ENCODE peak calls at places on chromosome X, in four cellular contexts. One of them, this sample, is unnamed.

GRCh38 chrX:1351981-1352714 is 15.6 kb downstream of the IL3RA start:
- DNase-seq in K562: no peak
- DNase-seq in BJ: no peak
- DNase-seq in upper lobe of right lung: no peak
- DNase-seq in this sample: no peak

GRCh38 chrX:40090050-40090804 is 7.5 kb downstream of the BCOR start:
- DNase-seq in K562: peak
- DNase-seq in BJ: no peak
- DNase-seq in upper lobe of right lung: peak
- DNase-seq in this sample: no peak

GRCh38 chrX:33808636-33809035 is 323.5 kb downstream of the FAM47A start:
- DNase-seq in K562: no peak
- DNase-seq in BJ: no peak
- DNase-seq in upper lobe of right lung: no peak
- DNase-seq in this sample: no peak

GRCh38 chrX:11193035-11193469 is 81.9 kb downstream of the HCCS start:
- DNase-seq in K562: no peak
- DNase-seq in BJ: no peak
- DNase-seq in upper lobe of right lung: no peak
- DNase-seq in this sample: no peak

GRCh38 chrX:119729408-119730201 is 28.8 kb upstream of the SOWAHD start:
- DNase-seq in K562: peak
- DNase-seq in BJ: no peak
- DNase-seq in upper lobe of right lung: peak
- DNase-seq in this sample: peak

GRCh38 chrX:154735695-154736393 is 15.0 kb downstream of the GAB3 start:
- DNase-seq in K562: no peak
- DNase-seq in BJ: no peak
- DNase-seq in upper lobe of right lung: peak
- DNase-seq in this sample: no peak

GRCh38 chrX:16708016-16708415 is 4.5 kb downstream of the CTPS2 start:
- DNase-seq in K562: no peak
- DNase-seq in BJ: no peak
- DNase-seq in upper lobe of right lung: no peak
- DNase-seq in this sample: no peak

GRCh38 chrX:22300130-22300529 is 27.4 kb downstream of the CBLL2 start:
- DNase-seq in K562: no peak
- DNase-seq in BJ: peak
- DNase-seq in upper lobe of right lung: no peak
- DNase-seq in this sample: peak

GRCh38 chrX:40174594-40175415 is 77.0 kb upstream of the BCOR start:
- DNase-seq in K562: no peak
- DNase-seq in BJ: no peak
- DNase-seq in upper lobe of right lung: peak
- DNase-seq in this sample: no peak

DNA sequence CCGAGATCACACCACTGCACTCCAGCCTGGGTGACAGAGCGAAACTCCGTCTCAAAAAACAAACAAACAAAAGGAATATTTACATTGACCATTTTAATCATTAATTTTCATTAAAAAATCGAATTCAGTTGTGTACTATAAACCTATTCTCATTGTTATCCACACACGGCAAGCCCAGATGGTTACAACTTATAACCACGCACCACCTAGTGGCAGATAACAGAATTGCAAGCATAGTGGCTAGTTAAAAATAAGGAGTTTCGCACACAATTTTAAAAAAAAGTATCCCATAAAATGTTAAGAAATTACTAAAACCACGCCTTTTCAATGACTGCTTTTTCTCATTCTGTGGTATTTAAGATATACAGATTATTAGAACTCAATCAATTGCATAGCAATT is 25.4 kb downstream of the MBNL3 start:
- DNase-seq in K562: peak
- DNase-seq in BJ: no peak
- DNase-seq in upper lobe of right lung: no peak
- DNase-seq in this sample: no peak
- TF ChIP-seq CTCF in K562: peak
- TF ChIP-seq CTCF in BJ: peak
- TF ChIP-seq CTCF in upper lobe of right lung: peak
- TF ChIP-seq CTCF in this sample: peak

DNA sequence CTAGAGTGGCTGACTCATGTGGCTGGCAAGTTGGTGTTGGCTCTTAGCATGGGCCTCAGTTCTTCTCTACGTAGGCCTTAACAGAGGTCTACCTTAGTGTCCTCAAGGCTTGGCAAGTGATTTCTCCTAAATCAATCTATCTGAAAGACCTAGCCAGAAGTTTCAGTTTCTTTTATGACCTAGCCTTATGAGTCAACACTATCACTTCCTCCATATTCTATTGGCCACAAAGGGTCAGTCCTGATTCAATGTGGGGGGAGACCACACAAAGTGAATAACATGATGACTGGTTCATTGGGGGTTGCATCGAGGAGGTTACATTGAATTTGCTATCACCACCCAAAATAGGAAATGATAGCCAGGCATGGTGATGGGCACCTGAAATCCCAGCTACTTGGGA is 5.8 kb upstream of the NRK start:
- DNase-seq in K562: no peak
- DNase-seq in BJ: no peak
- DNase-seq in upper lobe of right lung: no peak
- DNase-seq in this sample: no peak
- H3K4me3 ChIP-seq in K562: no peak
- H3K4me3 ChIP-seq in BJ: no peak
- H3K4me3 ChIP-seq in upper lobe of right lung: no peak
- H3K4me3 ChIP-seq in this sample: no peak

GRCh38 chrX:139199945-139200344 is 330.6 kb upstream of the F9 start:
- DNase-seq in K562: peak
- DNase-seq in BJ: no peak
- DNase-seq in upper lobe of right lung: no peak
- DNase-seq in this sample: no peak

GRCh38 chrX:139201924-139202323 is 328.6 kb upstream of the F9 start:
- DNase-seq in K562: no peak
- DNase-seq in BJ: no peak
- DNase-seq in upper lobe of right lung: no peak
- DNase-seq in this sample: no peak

GRCh38 chrX:139200346-139200745 is 330.2 kb upstream of the F9 start:
- DNase-seq in K562: no peak
- DNase-seq in BJ: no peak
- DNase-seq in upper lobe of right lung: no peak
- DNase-seq in this sample: no peak

GRCh38 chrX:139198936-139199335 is 331.6 kb upstream of the F9 start:
- DNase-seq in K562: no peak
- DNase-seq in BJ: no peak
- DNase-seq in upper lobe of right lung: no peak
- DNase-seq in this sample: no peak

DNA sequence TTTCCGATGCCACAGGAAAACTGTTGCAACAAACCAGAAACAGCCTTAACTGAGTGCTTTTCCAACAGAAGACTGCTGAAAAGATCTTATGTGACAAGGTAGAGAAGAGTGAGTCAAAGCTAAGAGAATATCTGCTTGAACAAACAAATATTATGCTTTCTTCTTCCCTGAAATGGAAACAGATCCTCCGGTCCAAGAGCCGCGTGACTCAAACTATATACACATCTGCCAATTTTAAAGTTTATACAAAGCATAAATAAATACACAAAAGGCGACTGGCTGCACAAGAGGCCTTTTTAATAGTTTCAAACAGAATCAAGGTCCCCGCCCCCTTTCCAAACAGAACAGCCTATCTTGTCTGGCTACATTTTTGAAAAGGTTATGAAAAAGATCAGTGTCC is 329.7 kb upstream of the F9 start:
- DNase-seq in K562: no peak
- DNase-seq in BJ: no peak
- DNase-seq in upper lobe of right lung: no peak
- DNase-seq in this sample: no peak
- TF ChIP-seq CTCF in K562: no peak
- TF ChIP-seq CTCF in BJ: no peak
- TF ChIP-seq CTCF in upper lobe of right lung: no peak
- TF ChIP-seq CTCF in this sample: no peak

DNA sequence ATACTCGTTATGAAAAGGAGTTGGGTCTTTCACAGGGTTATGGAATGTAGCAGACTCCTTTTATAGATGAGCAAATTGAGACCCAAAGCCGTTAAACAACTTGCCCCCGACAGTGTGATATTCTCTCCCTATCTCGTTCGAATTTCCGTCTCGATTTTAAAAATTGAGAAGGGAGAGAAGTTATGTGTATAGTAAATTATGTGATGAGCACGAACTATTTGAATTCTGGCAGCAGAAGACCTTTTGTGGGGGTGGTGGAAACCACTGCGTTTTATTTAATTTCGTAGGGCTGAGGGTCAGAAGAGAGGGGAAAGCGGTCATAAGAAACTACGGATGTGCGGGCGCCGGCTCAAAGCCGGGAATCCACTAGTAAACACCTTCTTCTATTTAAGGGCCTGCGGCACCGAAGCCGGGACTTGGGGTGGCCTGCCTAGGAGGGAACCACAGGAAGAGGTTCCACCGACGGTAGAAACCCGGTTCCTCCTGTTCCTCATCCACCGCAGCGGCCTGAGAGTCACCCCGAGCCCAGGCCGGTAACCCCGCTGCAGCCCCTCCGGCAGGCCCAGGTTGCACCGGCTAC is 1.5 kb upstream of the DDX3X start:
- DNase-seq in K562: no peak
- DNase-seq in BJ: no peak
- DNase-seq in upper lobe of right lung: no peak
- DNase-seq in this sample: no peak
- H3K4me3 ChIP-seq in K562: peak
- H3K4me3 ChIP-seq in BJ: peak
- H3K4me3 ChIP-seq in upper lobe of right lung: peak
- H3K4me3 ChIP-seq in this sample: peak

GRCh38 chrX:141936080-141936479 is 32.4 kb downstream of the MAGEC1 start:
- DNase-seq in K562: no peak
- DNase-seq in BJ: no peak
- DNase-seq in upper lobe of right lung: no peak
- DNase-seq in this sample: no peak
- TF ChIP-seq CTCF in K562: no peak
- TF ChIP-seq CTCF in BJ: peak
- TF ChIP-seq CTCF in upper lobe of right lung: no peak
- TF ChIP-seq CTCF in this sample: no peak

GRCh38 chrX:101191217-101191750 is 28.3 kb upstream of the DRP2 start:
- DNase-seq in K562: peak
- DNase-seq in BJ: no peak
- DNase-seq in upper lobe of right lung: peak
- DNase-seq in this sample: no peak
- H3K4me3 ChIP-seq in K562: peak
- H3K4me3 ChIP-seq in BJ: no peak
- H3K4me3 ChIP-seq in upper lobe of right lung: peak
- H3K4me3 ChIP-seq in this sample: peak

DNA sequence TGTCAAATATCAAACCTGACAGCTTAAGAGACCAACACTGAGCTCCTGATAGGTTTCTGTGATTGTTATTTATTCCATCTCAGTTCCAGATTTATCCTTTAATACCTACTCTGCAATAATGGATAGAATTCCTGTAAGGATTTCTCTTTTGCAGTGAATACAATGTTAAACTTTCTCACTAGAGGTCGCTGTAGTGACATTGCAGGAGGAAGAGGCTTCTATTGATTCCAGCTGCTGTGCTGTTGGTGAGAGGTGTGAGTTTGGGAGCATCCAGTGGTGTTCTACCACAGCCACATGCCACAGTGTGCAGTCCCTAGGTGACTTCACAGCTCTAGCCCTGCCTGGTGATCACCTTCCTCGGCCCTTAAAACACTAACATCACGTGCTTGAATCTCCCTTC is 34.6 kb upstream of the DCAF8L2 start:
- DNase-seq in K562: no peak
- DNase-seq in BJ: no peak
- DNase-seq in upper lobe of right lung: no peak
- DNase-seq in this sample: no peak
- TF ChIP-seq CTCF in K562: no peak
- TF ChIP-seq CTCF in BJ: no peak
- TF ChIP-seq CTCF in upper lobe of right lung: peak
- TF ChIP-seq CTCF in this sample: no peak

DNA sequence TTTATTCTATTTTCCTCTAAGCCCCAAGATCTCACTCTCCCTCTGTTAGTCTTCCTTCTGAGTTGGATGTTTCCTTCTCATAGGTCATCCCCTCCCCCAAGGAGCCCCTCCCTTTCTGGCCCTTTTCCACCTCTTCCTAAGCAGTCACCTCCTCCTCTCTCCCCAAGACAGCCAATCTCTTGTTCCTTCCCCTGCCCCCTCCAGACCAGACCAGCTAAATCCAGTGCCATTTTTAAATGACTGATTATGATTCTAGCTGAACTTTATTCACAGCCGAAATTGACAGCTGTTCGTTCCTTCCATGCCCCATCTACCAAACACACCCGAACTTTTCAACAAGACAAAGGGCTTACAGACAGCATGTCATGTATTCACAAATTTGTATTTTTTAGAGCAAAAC is 1.9 kb downstream of the SPIN2A start:
- DNase-seq in K562: peak
- DNase-seq in BJ: no peak
- DNase-seq in upper lobe of right lung: no peak
- DNase-seq in this sample: no peak
- H3K4me3 ChIP-seq in K562: no peak
- H3K4me3 ChIP-seq in BJ: no peak
- H3K4me3 ChIP-seq in upper lobe of right lung: no peak
- H3K4me3 ChIP-seq in this sample: no peak

DNA sequence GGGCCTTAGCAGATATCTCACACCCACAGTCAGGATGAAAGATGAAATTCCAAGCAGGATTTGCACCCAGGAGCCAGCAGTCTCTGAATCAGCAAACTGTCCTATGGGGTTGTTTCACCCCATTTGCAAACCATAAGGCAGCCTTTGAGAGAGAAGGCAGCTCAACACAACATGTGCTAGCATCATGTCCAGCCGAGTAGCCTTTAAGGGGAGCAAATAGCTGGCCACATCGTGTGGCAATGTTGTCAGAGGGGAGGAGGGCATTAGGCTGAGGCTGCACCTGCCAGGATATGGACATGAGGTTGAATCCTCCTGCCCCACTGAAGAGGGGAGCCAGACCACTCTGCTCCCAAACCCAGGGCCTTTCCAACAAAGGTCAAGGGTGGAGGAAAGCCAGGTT is 20.6 kb upstream of the PJA1 start:
- DNase-seq in K562: no peak
- DNase-seq in BJ: no peak
- DNase-seq in upper lobe of right lung: no peak
- DNase-seq in this sample: no peak
- TF ChIP-seq CTCF in K562: no peak
- TF ChIP-seq CTCF in BJ: no peak
- TF ChIP-seq CTCF in upper lobe of right lung: no peak
- TF ChIP-seq CTCF in this sample: no peak

This sample was measured in AG09309.